ENCODE peak calls at places on chromosomes 5 and 9, in five cellular contexts. One of them, this sample, is unnamed.

GRCh38 chr5:43000198-43000840 is 39.8 kb downstream of the ANXA2R start:
- DNase-seq in tibial artery: no peak
- DNase-seq in CD4-positive, alpha-beta memory T cell: no peak
- DNase-seq in left lung: no peak
- DNase-seq in lower lobe of right lung: no peak
- DNase-seq in this sample: no peak

GRCh38 chr9:128716581-128717254 is 7.2 kb downstream of the ZDHHC12 start:
- DNase-seq in tibial artery: no peak
- DNase-seq in CD4-positive, alpha-beta memory T cell: no peak
- DNase-seq in left lung: no peak
- DNase-seq in lower lobe of right lung: peak; percentile 17
- DNase-seq in this sample: no peak

GRCh38 chr9:112078432-112078831 is 96.7 kb downstream of the SUSD1 start:
- DNase-seq in tibial artery: no peak
- DNase-seq in CD4-positive, alpha-beta memory T cell: no peak
- DNase-seq in left lung: no peak
- DNase-seq in lower lobe of right lung: no peak
- DNase-seq in this sample: no peak

GRCh38 chr5:142922223-142922952 is 152.2 kb downstream of the ARHGAP26 start:
- DNase-seq in tibial artery: no peak
- DNase-seq in CD4-positive, alpha-beta memory T cell: peak; percentile 32
- DNase-seq in left lung: no peak
- DNase-seq in lower lobe of right lung: no peak
- DNase-seq in this sample: no peak

GRCh38 chr5:72661405-72661804 is 154.2 kb upstream of the ZNF366 start:
- DNase-seq in tibial artery: no peak
- DNase-seq in CD4-positive, alpha-beta memory T cell: no peak
- DNase-seq in left lung: no peak
- DNase-seq in lower lobe of right lung: no peak
- DNase-seq in this sample: no peak

GRCh38 chr5:55997742-55998351 is 3.1 kb upstream of the IL6ST start:
- DNase-seq in tibial artery: no peak
- DNase-seq in CD4-positive, alpha-beta memory T cell: no peak
- DNase-seq in left lung: no peak
- DNase-seq in lower lobe of right lung: no peak
- DNase-seq in this sample: no peak

GRCh38 chr5:105015098-105015497 is 1452.5 kb upstream of the NUDT12 start:
- DNase-seq in tibial artery: no peak
- DNase-seq in CD4-positive, alpha-beta memory T cell: no peak
- DNase-seq in left lung: no peak
- DNase-seq in lower lobe of right lung: no peak
- DNase-seq in this sample: no peak

GRCh38 chr5:41815261-41815660 is 55.0 kb downstream of the OXCT1 start:
- DNase-seq in tibial artery: no peak
- DNase-seq in CD4-positive, alpha-beta memory T cell: no peak
- DNase-seq in left lung: no peak
- DNase-seq in lower lobe of right lung: no peak
- DNase-seq in this sample: no peak

GRCh38 chr5:66207800-66208561 is 63.9 kb downstream of the SREK1 start:
- DNase-seq in tibial artery: peak; percentile 39
- DNase-seq in CD4-positive, alpha-beta memory T cell: no peak
- DNase-seq in left lung: no peak
- DNase-seq in lower lobe of right lung: no peak
- DNase-seq in this sample: no peak

GRCh38 chr9:127869310-127870152 is 7.9 kb downstream of the AK1 start:
- DNase-seq in tibial artery: peak; percentile 90
- DNase-seq in CD4-positive, alpha-beta memory T cell: peak; percentile 61
- DNase-seq in left lung: peak; percentile 92
- DNase-seq in lower lobe of right lung: peak; percentile 92
- DNase-seq in this sample: peak; percentile 95

GRCh38 chr9:21404146-21404545 is 4.8 kb upstream of the IFNA8 start:
- DNase-seq in tibial artery: no peak
- DNase-seq in CD4-positive, alpha-beta memory T cell: no peak
- DNase-seq in left lung: no peak
- DNase-seq in lower lobe of right lung: no peak
- DNase-seq in this sample: no peak

GRCh38 chr9:127308559-127309429 is 44.2 kb downstream of the GARNL3 start:
- DNase-seq in tibial artery: no peak
- DNase-seq in CD4-positive, alpha-beta memory T cell: no peak
- DNase-seq in left lung: no peak
- DNase-seq in lower lobe of right lung: no peak
- DNase-seq in this sample: no peak

GRCh38 chr5:111075520-111075919 is 4.0 kb downstream of the TSLP start:
- DNase-seq in tibial artery: no peak
- DNase-seq in CD4-positive, alpha-beta memory T cell: no peak
- DNase-seq in left lung: no peak
- DNase-seq in lower lobe of right lung: no peak
- DNase-seq in this sample: no peak

GRCh38 chr5:169905017-169905416 is 75.3 kb downstream of the INSYN2B start:
- DNase-seq in tibial artery: no peak
- DNase-seq in CD4-positive, alpha-beta memory T cell: no peak
- DNase-seq in left lung: no peak
- DNase-seq in lower lobe of right lung: no peak
- DNase-seq in this sample: no peak

GRCh38 chr5:72231989-72232703 is 87.9 kb downstream of the MRPS27 start:
- DNase-seq in tibial artery: no peak
- DNase-seq in CD4-positive, alpha-beta memory T cell: peak; percentile 71
- DNase-seq in left lung: no peak
- DNase-seq in lower lobe of right lung: no peak
- DNase-seq in this sample: no peak

GRCh38 chr9:6619909-6620308 is 25.6 kb downstream of the GLDC start:
- DNase-seq in tibial artery: no peak
- DNase-seq in CD4-positive, alpha-beta memory T cell: no peak
- DNase-seq in left lung: no peak
- DNase-seq in lower lobe of right lung: no peak
- DNase-seq in this sample: no peak

GRCh38 chr5:8321272-8321671 is 452.3 kb downstream of the MTRR start:
- DNase-seq in tibial artery: no peak
- DNase-seq in CD4-positive, alpha-beta memory T cell: no peak
- DNase-seq in left lung: no peak
- DNase-seq in lower lobe of right lung: no peak
- DNase-seq in this sample: no peak

GRCh38 chr5:33733225-33733624 is 158.6 kb downstream of the ADAMTS12 start:
- DNase-seq in tibial artery: no peak
- DNase-seq in CD4-positive, alpha-beta memory T cell: no peak
- DNase-seq in left lung: no peak
- DNase-seq in lower lobe of right lung: no peak
- DNase-seq in this sample: no peak

GRCh38 chr5:146313027-146313426 is 25.6 kb upstream of the POU4F3 start:
- DNase-seq in tibial artery: no peak
- DNase-seq in CD4-positive, alpha-beta memory T cell: no peak
- DNase-seq in left lung: no peak
- DNase-seq in lower lobe of right lung: no peak
- DNase-seq in this sample: no peak

GRCh38 chr9:98251554-98251953 is 3.9 kb downstream of the TBC1D2 start:
- DNase-seq in tibial artery: no peak
- DNase-seq in CD4-positive, alpha-beta memory T cell: no peak
- DNase-seq in left lung: no peak
- DNase-seq in lower lobe of right lung: no peak
- DNase-seq in this sample: no peak

GRCh38 chr9:135078361-135078821 is 9.1 kb upstream of the OLFM1 start:
- DNase-seq in tibial artery: no peak
- DNase-seq in CD4-positive, alpha-beta memory T cell: no peak
- DNase-seq in left lung: peak; percentile 1
- DNase-seq in lower lobe of right lung: no peak
- DNase-seq in this sample: no peak

GRCh38 chr9:114000671-114001409 is 77.3 kb downstream of the AMBP start:
- DNase-seq in tibial artery: no peak
- DNase-seq in CD4-positive, alpha-beta memory T cell: no peak
- DNase-seq in left lung: peak; percentile 17
- DNase-seq in lower lobe of right lung: no peak
- DNase-seq in this sample: no peak

GRCh38 chr5:172793577-172794488 is 22.8 kb upstream of the DUSP1 start:
- DNase-seq in tibial artery: no peak
- DNase-seq in CD4-positive, alpha-beta memory T cell: no peak
- DNase-seq in left lung: no peak
- DNase-seq in lower lobe of right lung: peak; percentile 51
- DNase-seq in this sample: no peak

GRCh38 chr9:70601000-70601929 is 186.8 kb upstream of the KLF9 start:
- DNase-seq in tibial artery: peak; percentile 97
- DNase-seq in CD4-positive, alpha-beta memory T cell: no peak
- DNase-seq in left lung: peak; percentile 86
- DNase-seq in lower lobe of right lung: peak; percentile 86
- DNase-seq in this sample: peak; percentile 99

GRCh38 chr9:120936764-120937122 is 10.1 kb upstream of the TRAF1 start:
- DNase-seq in tibial artery: no peak
- DNase-seq in CD4-positive, alpha-beta memory T cell: no peak
- DNase-seq in left lung: no peak
- DNase-seq in lower lobe of right lung: no peak
- DNase-seq in this sample: no peak

GRCh38 chr5:8020861-8021514 is 152.0 kb downstream of the MTRR start:
- DNase-seq in tibial artery: no peak
- DNase-seq in CD4-positive, alpha-beta memory T cell: no peak
- DNase-seq in left lung: no peak
- DNase-seq in lower lobe of right lung: no peak
- DNase-seq in this sample: no peak

GRCh38 chr5:121144764-121145163 is 680.7 kb downstream of the PRR16 start:
- DNase-seq in tibial artery: no peak
- DNase-seq in CD4-positive, alpha-beta memory T cell: no peak
- DNase-seq in left lung: no peak
- DNase-seq in lower lobe of right lung: no peak
- DNase-seq in this sample: no peak

GRCh38 chr5:108521841-108522506 is 140.1 kb upstream of the FBXL17 start:
- DNase-seq in tibial artery: no peak
- DNase-seq in CD4-positive, alpha-beta memory T cell: peak; percentile 28
- DNase-seq in left lung: no peak
- DNase-seq in lower lobe of right lung: no peak
- DNase-seq in this sample: no peak

GRCh38 chr9:33108472-33108871 is 32.0 kb upstream of the SMU1 start:
- DNase-seq in tibial artery: no peak
- DNase-seq in CD4-positive, alpha-beta memory T cell: no peak
- DNase-seq in left lung: no peak
- DNase-seq in lower lobe of right lung: no peak
- DNase-seq in this sample: no peak

GRCh38 chr5:6666762-6667161 is 33.5 kb downstream of the SRD5A1 start:
- DNase-seq in tibial artery: no peak
- DNase-seq in CD4-positive, alpha-beta memory T cell: no peak
- DNase-seq in left lung: no peak
- DNase-seq in lower lobe of right lung: no peak
- DNase-seq in this sample: no peak

DNA sequence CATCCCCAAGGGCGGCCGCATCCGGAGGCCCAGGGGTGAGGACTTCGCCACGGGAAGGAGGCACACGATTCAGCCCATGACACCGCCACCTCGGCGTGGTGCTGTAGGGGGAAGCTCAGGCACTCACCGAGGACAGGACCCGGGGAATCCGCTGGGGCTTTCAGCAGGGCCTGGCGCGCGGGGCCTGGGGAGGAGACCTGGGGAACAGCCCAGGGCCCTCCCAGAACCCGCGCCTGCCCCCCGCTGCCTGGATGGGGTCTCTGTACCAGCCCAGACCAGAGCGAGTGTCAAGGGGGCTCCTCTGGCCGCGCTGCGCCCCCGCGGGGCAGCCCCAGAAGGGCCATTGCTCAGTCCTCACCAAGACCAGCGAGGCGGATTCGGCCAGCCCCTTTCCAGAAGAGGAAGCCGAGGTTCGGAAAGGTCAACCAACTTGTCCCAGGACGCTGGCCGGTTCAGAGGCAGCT is 12.8 kb downstream of the COL23A1 start:
- DNase-seq in tibial artery: no peak
- DNase-seq in CD4-positive, alpha-beta memory T cell: no peak
- DNase-seq in left lung: no peak
- DNase-seq in lower lobe of right lung: no peak
- DNase-seq in this sample: peak; percentile 55
- H3K4me3 ChIP-seq in tibial artery: no peak overlapping the region
- H3K4me3 ChIP-seq in CD4-positive, alpha-beta memory T cell: no peak overlapping the region
- H3K4me3 ChIP-seq in left lung: peak overlapping the region; percentile 19
- H3K4me3 ChIP-seq in lower lobe of right lung: peak overlapping the region; percentile 29
- H3K4me3 ChIP-seq in this sample: no peak overlapping the region

GRCh38 chr5:126081209-126081608 is 342.0 kb upstream of the GRAMD2B start:
- DNase-seq in tibial artery: no peak
- DNase-seq in CD4-positive, alpha-beta memory T cell: no peak
- DNase-seq in left lung: no peak
- DNase-seq in lower lobe of right lung: no peak
- DNase-seq in this sample: no peak
- H3K27ac ChIP-seq in tibial artery: no peak overlapping the region
- H3K27ac ChIP-seq in CD4-positive, alpha-beta memory T cell: no peak overlapping the region
- H3K27ac ChIP-seq in left lung: no peak overlapping the region
- H3K27ac ChIP-seq in lower lobe of right lung: no peak overlapping the region
- H3K27ac ChIP-seq in this sample: no peak overlapping the region

GRCh38 chr9:100370064-100370723 is 17.5 kb upstream of the TEX10 start:
- DNase-seq in tibial artery: no peak
- DNase-seq in CD4-positive, alpha-beta memory T cell: no peak
- DNase-seq in left lung: no peak
- DNase-seq in lower lobe of right lung: no peak
- DNase-seq in this sample: no peak

GRCh38 chr9:100372648-100373047 is 19.9 kb upstream of the TEX10 start:
- DNase-seq in tibial artery: no peak
- DNase-seq in CD4-positive, alpha-beta memory T cell: no peak
- DNase-seq in left lung: no peak
- DNase-seq in lower lobe of right lung: no peak
- DNase-seq in this sample: no peak

GRCh38 chr9:100366121-100366520 is 13.4 kb upstream of the TEX10 start:
- DNase-seq in tibial artery: no peak
- DNase-seq in CD4-positive, alpha-beta memory T cell: no peak
- DNase-seq in left lung: no peak
- DNase-seq in lower lobe of right lung: no peak
- DNase-seq in this sample: no peak

GRCh38 chr9:100364013-100364412 is 11.3 kb upstream of the TEX10 start:
- DNase-seq in tibial artery: no peak
- DNase-seq in CD4-positive, alpha-beta memory T cell: no peak
- DNase-seq in left lung: no peak
- DNase-seq in lower lobe of right lung: no peak
- DNase-seq in this sample: no peak

DNA sequence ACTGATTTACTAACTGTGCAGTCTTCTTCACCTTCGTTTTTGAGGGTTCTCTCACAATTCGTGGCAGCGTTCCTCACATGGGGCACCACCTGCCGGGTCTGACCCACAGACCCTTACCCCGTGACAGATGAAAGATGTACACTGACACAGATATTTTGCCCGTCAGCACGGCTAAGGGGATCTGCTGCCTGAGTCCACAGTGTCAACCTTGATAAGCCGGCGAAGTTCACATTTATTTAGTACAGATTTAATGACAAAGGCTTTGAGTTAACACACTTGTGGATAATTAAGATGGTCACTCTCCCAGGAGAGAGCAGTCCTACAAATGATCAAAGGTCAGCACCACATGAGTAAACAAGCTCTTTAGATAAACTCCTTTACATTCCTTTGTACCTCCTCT is 15.9 kb upstream of the TEX10 start:
- DNase-seq in tibial artery: no peak
- DNase-seq in CD4-positive, alpha-beta memory T cell: no peak
- DNase-seq in left lung: no peak
- DNase-seq in lower lobe of right lung: no peak
- DNase-seq in this sample: no peak
- H3K9me3 ChIP-seq in tibial artery: no peaks in the 10 kb centered on the region
- H3K9me3 ChIP-seq in CD4-positive, alpha-beta memory T cell: no peaks in the 10 kb centered on the region
- H3K9me3 ChIP-seq in left lung: peaks cover 13% of the 10 kb centered on the region
- H3K9me3 ChIP-seq in lower lobe of right lung: no peaks in the 10 kb centered on the region
- H3K9me3 ChIP-seq in this sample: no peaks in the 10 kb centered on the region

GRCh38 chr5:159097461-159098284 is 2.0 kb downstream of the EBF1 start:
- DNase-seq in tibial artery: peak; percentile 59
- DNase-seq in CD4-positive, alpha-beta memory T cell: no peak
- DNase-seq in left lung: no peak
- DNase-seq in lower lobe of right lung: peak; percentile 46
- DNase-seq in this sample: peak; percentile 86
- H3K4me3 ChIP-seq in tibial artery: peak overlapping the region; percentile 80
- H3K4me3 ChIP-seq in CD4-positive, alpha-beta memory T cell: no peak overlapping the region
- H3K4me3 ChIP-seq in left lung: peak overlapping the region; percentile 40
- H3K4me3 ChIP-seq in lower lobe of right lung: peak overlapping the region; percentile 59
- H3K4me3 ChIP-seq in this sample: peak overlapping the region; percentile 69